ENCODE peak calls at places on chromosomes 3 and 15, in eight cellular contexts. Q is epithelial cell of esophagus, A is heart right ventricle, L is cardiac fibroblast, R is brain microvascular endothelial cell, N is activated B cell treated with CpG ODN at 0.5 μM for 24 hours, B is ovary, J is dorsolateral prefrontal cortex. H is an unnamed sample.

GRCh38 chr15:53586815-53587214 is 172.6 kb downstream of the WDR72 start:
- DNase-seq in Q (peak), A (no peak), L (no peak), R (peak), N (no peak), B (no peak), J (peak), H (peak)

GRCh38 chr3:47581835-47582234 is 3.2 kb upstream of the CSPG5 start:
- DNase-seq in Q (no peak), A (no peak), L (no peak), R (no peak), N (no peak), B (no peak), J (no peak), H (no peak)

GRCh38 chr3:55854395-55854994 is 367.4 kb upstream of the WNT5A start:
- DNase-seq in Q (no peak), A (no peak), L (no peak), R (no peak), N (no peak), B (no peak), J (no peak), H (no peak)

GRCh38 chr3:123447749-123448502 is 964 bp downstream of the ADCY5 start:
- DNase-seq in Q (peak), A (no peak), L (no peak), R (no peak), N (peak), B (peak), J (no peak), H (no peak)

GRCh38 chr3:17424137-17424536 is 318.3 kb downstream of the TBC1D5 start:
- DNase-seq in Q (no peak), A (no peak), L (peak), R (no peak), N (no peak), B (no peak), J (no peak), H (no peak)

GRCh38 chr3:12479919-12480425 is 4.3 kb upstream of the TSEN2 start:
- DNase-seq in Q (peak), A (peak), L (peak), R (no peak), N (no peak), B (no peak), J (no peak), H (peak)

GRCh38 chr15:60871731-60872130 is 357.4 kb downstream of the RORA start:
- DNase-seq in Q (no peak), A (no peak), L (peak), R (no peak), N (no peak), B (no peak), J (no peak), H (peak)

GRCh38 chr3:48507256-48508061 is 3.5 kb upstream of the SHISA5 start:
- DNase-seq in Q (peak), A (peak), L (peak), R (peak), N (peak), B (no peak), J (peak), H (peak)

GRCh38 chr15:85956515-85957275 is 123.0 kb upstream of the AGBL1 start:
- DNase-seq in Q (no peak), A (no peak), L (no peak), R (no peak), N (no peak), B (no peak), J (no peak), H (peak)

GRCh38 chr15:66646308-66646707 is 55.7 kb upstream of the SMAD6 start:
- DNase-seq in Q (no peak), A (peak), L (peak), R (peak), N (no peak), B (no peak), J (no peak), H (peak)

GRCh38 chr15:41417812-41418211 is 917 bp downstream of the RTF1 start:
- DNase-seq in Q (peak), A (no peak), L (no peak), R (no peak), N (no peak), B (no peak), J (no peak), H (no peak)

GRCh38 chr3:195194559-195195161 is 76.3 kb downstream of the XXYLT1 start:
- DNase-seq in Q (no peak), A (no peak), L (no peak), R (no peak), N (no peak), B (no peak), J (no peak), H (no peak)

GRCh38 chr3:137761563-137762503 is 2.3 kb upstream of the SOX14 start:
- DNase-seq in Q (no peak), A (no peak), L (no peak), R (no peak), N (no peak), B (no peak), J (no peak), H (no peak)

GRCh38 chr3:99114565-99115291 is 213.2 kb upstream of the DCBLD2 start:
- DNase-seq in Q (peak), A (no peak), L (peak), R (peak), N (no peak), B (no peak), J (no peak), H (peak)

GRCh38 chr3:160797306-160797705 is 41.3 kb downstream of the PPM1L start:
- DNase-seq in Q (no peak), A (no peak), L (no peak), R (no peak), N (no peak), B (no peak), J (no peak), H (no peak)

GRCh38 chr15:51621917-51622268 is 678 bp downstream of the DMXL2 start:
- DNase-seq in Q (peak), A (peak), L (peak), R (peak), N (peak), B (peak), J (peak), H (peak)

GRCh38 chr3:191761906-191762305 is 300.9 kb downstream of the PYDC2 start:
- DNase-seq in Q (no peak), A (no peak), L (no peak), R (no peak), N (no peak), B (no peak), J (no peak), H (peak)

GRCh38 chr3:187949093-187949820 is 204.0 kb upstream of the BCL6 start:
- DNase-seq in Q (no peak), A (peak), L (no peak), R (no peak), N (no peak), B (no peak), J (no peak), H (no peak)

GRCh38 chr3:160005004-160005403 is 16.4 kb downstream of the IL12A start:
- DNase-seq in Q (no peak), A (no peak), L (no peak), R (no peak), N (no peak), B (no peak), J (no peak), H (no peak)

GRCh38 chr15:94306700-94307650 is 75.6 kb downstream of the MCTP2 start:
- DNase-seq in Q (peak), A (no peak), L (peak), R (no peak), N (no peak), B (no peak), J (no peak), H (peak)

GRCh38 chr3:157188391-157188790 is 28.4 kb upstream of the CCNL1 start:
- DNase-seq in Q (no peak), A (no peak), L (no peak), R (no peak), N (no peak), B (no peak), J (no peak), H (no peak)

GRCh38 chr3:72376917-72377710 is 471.1 kb downstream of the SHQ1 start:
- DNase-seq in Q (no peak), A (no peak), L (no peak), R (no peak), N (no peak), B (no peak), J (no peak), H (no peak)

GRCh38 chr3:33081812-33082211 is 15.1 kb downstream of the GLB1 start:
- DNase-seq in Q (no peak), A (no peak), L (no peak), R (no peak), N (no peak), B (no peak), J (no peak), H (no peak)
- TF ChIP-seq CTCF in Q (no peak), A (no peak), L (no peak), R (peak), N (no peak), B (no peak), J (no peak), H (no peak)

DNA sequence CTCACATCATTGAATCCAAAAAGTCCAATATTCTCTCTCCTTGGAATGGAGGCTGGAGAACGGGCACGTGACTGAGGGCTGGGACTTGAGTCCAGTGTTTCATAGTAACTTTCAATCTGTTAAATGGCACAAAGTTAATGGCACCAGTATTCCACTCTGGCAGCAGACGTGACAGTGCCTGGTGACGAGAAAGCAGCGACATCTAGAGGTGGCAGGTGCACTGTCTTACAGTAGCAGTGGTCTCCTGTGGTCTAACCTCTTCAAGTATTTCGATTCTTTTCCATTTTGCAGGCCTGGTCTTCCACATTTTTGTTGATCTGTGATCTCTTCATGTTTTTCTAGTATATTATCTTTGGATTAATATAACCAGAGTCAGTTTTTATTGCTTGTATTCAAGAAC is 107.1 kb downstream of the OXSM start:
- DNase-seq in Q (peak), A (no peak), L (peak), R (peak), N (no peak), B (no peak), J (no peak), H (peak)
- TF ChIP-seq CTCF in Q (peak), A (no peak), L (peak), R (peak), N (no peak), B (no peak), J (no peak), H (peak)

GRCh38 chr15:92098869-92099268 is 245.4 kb downstream of the SLCO3A1 start:
- DNase-seq in Q (no peak), A (peak), L (no peak), R (no peak), N (no peak), B (peak), J (peak), H (no peak)
- TF ChIP-seq CTCF in Q (no peak), A (no peak), L (no peak), R (no peak), N (no peak), B (no peak), J (peak), H (no peak)

GRCh38 chr3:150385296-150386242 is 22.5 kb upstream of the TSC22D2 start:
- DNase-seq in Q (no peak), A (no peak), L (no peak), R (no peak), N (peak), B (no peak), J (no peak), H (no peak)
- TF ChIP-seq CTCF in Q (no peak), A (no peak), L (no peak), R (no peak), N (no peak), B (no peak), J (no peak), H (no peak)

GRCh38 chr3:65758438-65758837 is 280.3 kb downstream of the MAGI1 start:
- DNase-seq in Q (no peak), A (no peak), L (no peak), R (no peak), N (no peak), B (no peak), J (no peak), H (no peak)
- TF ChIP-seq CTCF in Q (no peak), A (no peak), L (no peak), R (no peak), N (no peak), B (no peak), J (no peak), H (no peak)

GRCh38 chr3:16249336-16249735 is 15.4 kb downstream of the DPH3 start:
- DNase-seq in Q (peak), A (no peak), L (peak), R (peak), N (no peak), B (no peak), J (no peak), H (peak)
- TF ChIP-seq CTCF in Q (peak), A (no peak), L (peak), R (peak), N (no peak), B (no peak), J (no peak), H (peak)

DNA sequence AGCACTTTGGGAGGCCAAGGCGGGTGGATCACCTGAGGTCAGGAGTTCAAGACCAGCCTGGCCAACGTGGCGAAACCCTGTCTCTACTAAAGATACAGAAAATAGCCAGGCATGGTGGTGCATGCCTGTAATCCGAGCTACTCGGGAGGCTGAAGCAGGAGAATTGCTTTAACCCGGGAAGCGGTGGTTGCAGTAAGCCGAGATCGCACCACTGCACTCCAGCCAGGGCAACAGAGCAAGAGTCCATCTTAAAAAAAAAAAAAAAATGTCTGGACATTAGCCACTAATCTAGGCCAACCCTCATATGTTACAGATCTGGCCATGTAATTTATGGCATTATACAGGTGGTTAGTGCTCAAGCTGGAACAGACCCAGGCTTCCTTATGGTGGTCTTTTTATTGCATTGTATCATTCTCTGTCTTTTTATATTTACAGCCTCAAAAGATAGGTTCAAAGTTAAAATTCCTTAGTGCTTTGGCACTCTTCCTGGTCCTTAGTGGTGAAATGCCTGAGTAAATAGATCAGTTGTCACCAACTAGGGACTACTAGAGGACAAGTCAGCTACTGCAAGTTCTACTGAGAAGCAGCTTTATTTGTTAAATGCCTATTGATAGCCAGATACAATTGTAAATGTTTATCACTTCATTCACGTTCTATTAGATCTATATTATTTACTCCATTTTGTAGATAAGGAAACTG is 16.0 kb downstream of the STARD9 start:
- DNase-seq in Q (peak), A (no peak), L (peak), R (peak), N (no peak), B (no peak), J (no peak), H (peak)
- TF ChIP-seq CTCF in Q (peak), A (no peak), L (peak), R (peak), N (no peak), B (no peak), J (peak), H (peak)

GRCh38 chr3:71143493-71143892 is 440.0 kb downstream of the FOXP1 start:
- DNase-seq in Q (no peak), A (no peak), L (no peak), R (no peak), N (no peak), B (no peak), J (no peak), H (no peak)

GRCh38 chr3:71139501-71139900 is 444.0 kb downstream of the FOXP1 start:
- DNase-seq in Q (no peak), A (no peak), L (no peak), R (no peak), N (no peak), B (no peak), J (no peak), H (no peak)

GRCh38 chr3:71140477-71140876 is 443.1 kb downstream of the FOXP1 start:
- DNase-seq in Q (no peak), A (no peak), L (no peak), R (no peak), N (no peak), B (no peak), J (no peak), H (no peak)

GRCh38 chr3:71144525-71145253 is 438.8 kb downstream of the FOXP1 start:
- DNase-seq in Q (peak), A (no peak), L (peak), R (no peak), N (no peak), B (no peak), J (no peak), H (no peak)

GRCh38 chr3:71142440-71143161 is 440.9 kb downstream of the FOXP1 start:
- DNase-seq in Q (no peak), A (no peak), L (peak), R (no peak), N (no peak), B (peak), J (no peak), H (no peak)
- TF ChIP-seq CTCF in Q (no peak), A (no peak), L (no peak), R (no peak), N (no peak), B (no peak), J (no peak), H (no peak)

H was measured in MCF 10A.